ENCODE peak calls at places on chromosomes 6 and 20, in four cellular contexts. T, N, G and J are unnamed samples.
A peak's percentile ranks its signal among the peaks of the same experiment; 100 is the strongest.

GRCh38 chr20:24631173-24631505 is 161.7 kb downstream of the SYNDIG1 start:
- DNase-seq in T (no peak), G (no peak), N (no peak), J (no peak)

GRCh38 chr6:82144852-82145332 is 102.7 kb downstream of the IBTK start:
- DNase-seq in N (peak; percentile 63), G (no peak), T (peak; percentile 93), J (peak; percentile 56)

GRCh38 chr20:17525650-17526049 is 5.5 kb downstream of the BFSP1 start:
- DNase-seq in N (no peak), T (no peak), G (peak; percentile 27), J (no peak)

GRCh38 chr20:399182-399707 is 8.9 kb upstream of the RBCK1 start:
- DNase-seq in N (no peak), T (no peak), G (no peak), J (no peak)

GRCh38 chr20:20410678-20411077 is 42.8 kb downstream of the INSM1 start:
- DNase-seq in N (no peak), T (no peak), G (peak; percentile 24), J (no peak)

GRCh38 chr20:62004614-62005013 is 61.1 kb downstream of the TAF4 start:
- DNase-seq in N (no peak), T (no peak), G (no peak), J (no peak)

GRCh38 chr20:663315-664090 is 10.5 kb upstream of the SRXN1 start:
- DNase-seq in T (peak; percentile 20), G (no peak), N (no peak), J (no peak)

GRCh38 chr6:122405417-122405816 is 6.0 kb downstream of the HSF2 start:
- DNase-seq in G (no peak), T (peak; percentile 21), N (no peak), J (no peak)

GRCh38 chr6:2738373-2738979 is 12.2 kb downstream of the MYLK4 start:
- DNase-seq in N (no peak), G (peak; percentile 60), T (peak; percentile 80), J (peak; percentile 20)

GRCh38 chr6:149328083-149328482 is 10.6 kb downstream of the TAB2 start:
- DNase-seq in N (no peak), T (peak; percentile 12), G (no peak), J (no peak)

GRCh38 chr20:39874049-39874893 is 814.8 kb downstream of the MAFB start:
- DNase-seq in G (peak; percentile 74), N (peak; percentile 78), T (peak; percentile 89), J (peak; percentile 72)

GRCh38 chr6:129546702-129547101 is 163.3 kb downstream of the ARHGAP18 start:
- DNase-seq in G (no peak), N (no peak), T (no peak), J (no peak)

GRCh38 chr6:44227138-44227770 is 3.9 kb downstream of the SLC29A1 start:
- DNase-seq in G (peak; percentile 42), T (no peak), N (no peak), J (no peak)

GRCh38 chr6:31791324-31792089 is 4.0 kb downstream of the VARS1 start:
- DNase-seq in N (no peak), G (peak; percentile 78), T (peak; percentile 39), J (no peak)
- TF ChIP-seq CTCF in N (peak; percentile 46), G (peak; percentile 57), T (peak; percentile 58), J (peak; percentile 65)

GRCh38 chr20:58864346-58864745 is 11.8 kb downstream of the GNAS start:
- DNase-seq in N (no peak), T (no peak), G (no peak), J (no peak)
- TF ChIP-seq CTCF in N (no peak), T (peak; percentile 15), G (no peak), J (no peak)

DNA sequence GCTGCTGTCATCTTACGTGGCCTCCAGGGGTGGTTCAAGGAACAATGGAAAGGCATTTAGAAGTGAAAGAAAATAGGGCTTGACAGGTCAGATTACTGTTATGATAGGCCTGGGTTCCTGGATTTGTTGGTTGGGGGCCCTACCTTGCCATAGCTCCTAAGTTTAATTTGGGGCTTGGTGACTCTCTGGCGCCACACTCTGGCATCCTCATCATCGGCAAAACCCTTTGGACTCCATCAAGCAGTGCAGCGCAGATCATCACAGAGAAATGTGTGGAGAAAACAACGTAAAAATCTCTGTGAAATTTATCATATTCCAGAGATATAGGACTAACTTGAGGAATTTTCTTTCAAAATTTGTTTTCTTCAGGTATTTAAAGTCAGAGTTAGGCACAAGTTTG is 33.6 kb upstream of the AIG1 start:
- DNase-seq in N (peak; percentile 60), T (peak; percentile 24), G (peak; percentile 20), J (no peak)
- TF ChIP-seq CTCF in N (peak; percentile 68), T (peak; percentile 72), G (peak; percentile 38), J (peak; percentile 48)

DNA sequence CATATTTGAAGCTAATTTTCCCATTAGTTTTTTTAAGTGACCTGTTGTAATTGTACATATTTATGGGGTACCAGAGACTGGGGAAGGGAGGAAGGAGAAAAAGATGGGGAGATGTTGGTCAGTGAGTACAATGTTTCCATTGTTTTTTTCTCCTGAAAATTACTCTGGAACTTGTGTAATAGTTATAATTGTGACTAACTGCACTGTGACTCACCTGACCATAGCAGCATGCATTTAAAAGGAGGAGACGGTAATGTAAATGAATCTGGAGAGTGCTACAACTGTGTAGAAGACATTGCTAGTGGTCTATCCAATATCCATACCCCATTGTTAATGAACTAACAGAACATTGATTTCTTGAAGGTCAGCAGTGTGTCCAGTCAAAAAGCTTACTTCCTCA is 133.4 kb downstream of the RFPL4B start:
- DNase-seq in G (no peak), T (peak; percentile 82), N (no peak), J (no peak)
- TF ChIP-seq CTCF in G (no peak), T (no peak), N (no peak), J (no peak)

GRCh38 chr6:133951881-133952814 is 876 bp upstream of the TBPL1 start:
- DNase-seq in G (peak; percentile 65), T (peak; percentile 80), N (peak; percentile 82), J (peak; percentile 32)
- TF ChIP-seq CTCF in G (peak; percentile 51), T (peak; percentile 44), N (peak; percentile 25), J (peak; percentile 36)

GRCh38 chr6:52975580-52975979 is 19.5 kb downstream of the GSTA4 start:
- DNase-seq in T (peak; percentile 29), N (no peak), G (no peak), J (peak; percentile 56)
- TF ChIP-seq CTCF in T (no peak), N (no peak), G (no peak), J (peak; percentile 46)

DNA sequence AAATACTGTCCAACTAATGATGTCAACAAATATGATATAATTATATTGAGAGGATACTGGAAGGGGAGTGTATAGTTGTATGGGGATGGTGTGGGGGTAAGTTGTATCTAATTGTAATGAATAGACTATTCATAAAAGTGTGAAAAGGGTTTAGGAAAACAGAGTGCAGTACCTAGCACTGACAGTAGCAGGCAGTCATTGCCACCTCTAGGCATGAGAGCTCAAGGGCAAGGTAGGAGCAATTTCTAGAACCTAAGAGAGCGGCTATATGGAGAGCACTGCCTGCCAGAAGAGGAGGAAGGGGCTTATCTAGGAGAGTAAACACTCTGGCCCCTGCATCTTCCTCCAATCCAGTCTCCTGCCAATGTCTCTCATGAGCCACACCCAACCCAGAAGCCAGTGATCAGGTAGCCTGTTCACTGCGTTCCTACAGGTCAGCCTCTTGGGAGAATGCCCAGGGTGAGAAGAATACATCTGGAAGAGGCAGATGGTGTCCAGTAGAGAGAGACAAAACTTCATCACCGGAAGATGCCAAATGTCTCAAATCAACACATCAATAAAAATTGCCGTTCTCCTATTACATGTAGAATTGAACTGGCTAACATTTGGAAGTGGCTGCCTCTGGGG is 200.0 kb downstream of the LY86 start:
- DNase-seq in N (no peak), G (no peak), T (no peak), J (no peak)
- TF ChIP-seq CTCF in N (peak; percentile 31), G (peak; percentile 33), T (peak; percentile 32), J (peak; percentile 20)

GRCh38 chr6:10850728-10851127 is 12.4 kb upstream of the MAK start:
- DNase-seq in T (no peak), N (no peak), G (no peak), J (no peak)

GRCh38 chr6:10852281-10852965 is 14.1 kb upstream of the MAK start:
- DNase-seq in G (no peak), N (no peak), T (no peak), J (no peak)

GRCh38 chr6:10843554-10843953 is 5.2 kb upstream of the MAK start:
- DNase-seq in G (no peak), T (no peak), N (no peak), J (no peak)

GRCh38 chr6:10847684-10848083 is 9.3 kb upstream of the MAK start:
- DNase-seq in G (no peak), N (no peak), T (no peak), J (no peak)
- TF ChIP-seq CTCF in G (peak; percentile 8), N (peak; percentile 13), T (peak; percentile 28), J (peak; percentile 9)

GRCh38 chr20:44521484-44522481 is at the start of gene SERINC3:
- DNase-seq in N (peak; percentile 98), G (peak; percentile 93), T (peak; percentile 96), J (peak; percentile 84)
- TF ChIP-seq CTCF in N (peak; percentile 6), G (no peak), T (no peak), J (no peak)